ENCODE peak calls at places on chromosomes 1 and 21, in seven cellular contexts. B is PC-9; P is foreskin fibroblast; W is PC-3; Y is AG10803; K is activated CD4-positive, alpha-beta T cell treated with anti-CD3 and anti-CD28 coated beads, Interleukin-2, amount 50 U/mL, for 48 hours; M is H1. T is an unnamed sample.

GRCh38 chr1:181015258-181015630 is 7.4 kb downstream of the STX6 start:
- DNase-seq in B (no peak), P (no peak), W (no peak), Y (no peak), K (no peak), M (no peak), T (no peak)

GRCh38 chr1:231931846-231932454 is 305.4 kb downstream of the DISC1 start:
- DNase-seq in B (no peak), P (no peak), W (peak), Y (no peak), K (peak), M (peak), T (peak)

GRCh38 chr1:22412932-22413727 is 38.5 kb upstream of the ZBTB40 start:
- DNase-seq in B (peak), P (peak), W (peak), Y (peak), K (no peak), M (no peak), T (no peak)

GRCh38 chr21:46212721-46213484 is 15.7 kb downstream of the LSS start:
- DNase-seq in B (no peak), P (no peak), W (no peak), Y (no peak), K (no peak), M (no peak), T (no peak)

GRCh38 chr1:226702957-226703831 is 35.9 kb downstream of the ITPKB start:
- DNase-seq in B (peak), P (peak), W (peak), Y (peak), K (peak), M (peak), T (peak)

GRCh38 chr1:18874036-18874435 is 14.6 kb upstream of the TAS1R2 start:
- DNase-seq in B (no peak), P (no peak), W (no peak), Y (no peak), K (no peak), M (no peak), T (no peak)

GRCh38 chr1:112695276-112695675 is 11.7 kb downstream of the RHOC start:
- DNase-seq in B (no peak), P (no peak), W (no peak), Y (no peak), K (no peak), M (no peak), T (no peak)

GRCh38 chr1:3065396-3065795 is 3.6 kb upstream of the PRDM16 start:
- DNase-seq in B (no peak), P (no peak), W (no peak), Y (no peak), K (no peak), M (no peak), T (no peak)

GRCh38 chr1:32250893-32251716 is at the start of gene LCK:
- DNase-seq in B (no peak), P (no peak), W (no peak), Y (no peak), K (peak), M (peak), T (no peak)

GRCh38 chr1:58288624-58289142 is 257.8 kb downstream of the OMA1 start:
- DNase-seq in B (no peak), P (no peak), W (no peak), Y (no peak), K (no peak), M (no peak), T (no peak)

GRCh38 chr1:57874426-57874825 is 450.6 kb upstream of the DAB1 start:
- DNase-seq in B (no peak), P (no peak), W (no peak), Y (peak), K (no peak), M (no peak), T (no peak)

GRCh38 chr1:56920551-56920950 is 45.3 kb downstream of the C8B start:
- DNase-seq in B (no peak), P (peak), W (no peak), Y (peak), K (no peak), M (no peak), T (no peak)

GRCh38 chr1:12386130-12386529 is 156.3 kb downstream of the VPS13D start:
- DNase-seq in B (peak), P (no peak), W (peak), Y (no peak), K (no peak), M (no peak), T (peak)

GRCh38 chr1:85612704-85613361 is 32.3 kb downstream of the CCN1 start:
- DNase-seq in B (peak), P (peak), W (peak), Y (peak), K (no peak), M (no peak), T (peak)

GRCh38 chr21:28069446-28069845 is 923.2 kb downstream of the LTN1 start:
- DNase-seq in B (no peak), P (peak), W (peak), Y (peak), K (no peak), M (no peak), T (peak)

GRCh38 chr1:209504571-209504970 is 78.9 kb upstream of the CAMK1G start:
- DNase-seq in B (no peak), P (no peak), W (no peak), Y (no peak), K (no peak), M (no peak), T (no peak)

GRCh38 chr1:182841368-182841988 is 2.3 kb downstream of the DHX9 start:
- DNase-seq in B (no peak), P (no peak), W (peak), Y (peak), K (no peak), M (no peak), T (no peak)

GRCh38 chr1:38929054-38929453 is 12.6 kb downstream of the RHBDL2 start:
- DNase-seq in B (no peak), P (no peak), W (no peak), Y (no peak), K (no peak), M (no peak), T (no peak)

GRCh38 chr1:4219826-4220225 is 319.8 kb upstream of the C1orf174 start:
- DNase-seq in B (no peak), P (no peak), W (no peak), Y (no peak), K (no peak), M (no peak), T (no peak)

GRCh38 chr1:169421309-169421708 is 6.0 kb downstream of the CCDC181 start:
- DNase-seq in B (no peak), P (no peak), W (no peak), Y (no peak), K (no peak), M (no peak), T (no peak)

GRCh38 chr1:71046891-71047634 is 553 bp downstream of the PTGER3 start:
- DNase-seq in B (no peak), P (no peak), W (no peak), Y (no peak), K (peak), M (peak), T (peak)

T was measured in iPS-NIHi11.